ENCODE peak calls at places on chromosomes 4 and X, in six cellular contexts. K is stomach, B is dorsolateral prefrontal cortex, O is SK-N-SH, S is neural progenitor cell, Z is spleen. N is an unnamed sample.

GRCh38 chrX:34826964-34827363 is 115.6 kb upstream of the FAM47B start:
- DNase-seq in Z (no peak), B (no peak), O (no peak), S (no peak), K (no peak), N (no peak)

GRCh38 chr4:154473497-154473896 is 18.1 kb downstream of the DCHS2 start:
- DNase-seq in S (no peak), O (no peak), B (no peak), K (no peak), Z (no peak), N (no peak)

GRCh38 chrX:150844016-150844415 is 54.5 kb downstream of the CD99L2 start:
- DNase-seq in O (no peak), Z (no peak), S (no peak), B (no peak), K (no peak), N (no peak)

GRCh38 chrX:15235001-15235400 is 34.9 kb downstream of the ASB9 start:
- DNase-seq in K (no peak), B (no peak), S (no peak), Z (no peak), O (no peak), N (no peak)

GRCh38 chr4:56861365-56861764 is 39.9 kb upstream of the SPINK2 start:
- DNase-seq in K (no peak), O (no peak), Z (no peak), B (no peak), S (peak), N (no peak)

GRCh38 chrX:68999351-68999750 is 165.9 kb downstream of the PJA1 start:
- DNase-seq in K (no peak), O (no peak), Z (no peak), B (no peak), S (no peak), N (no peak)

GRCh38 chrX:112630187-112630586 is 49.6 kb downstream of the LHFPL1 start:
- DNase-seq in Z (no peak), S (no peak), B (no peak), K (no peak), O (no peak), N (no peak)

GRCh38 chrX:42495139-42495538 is 282.8 kb downstream of the PPP1R2C start:
- DNase-seq in K (no peak), B (no peak), O (no peak), S (no peak), Z (no peak), N (peak)

GRCh38 chr4:2651998-2652397 is 104.1 kb downstream of the TNIP2 start:
- DNase-seq in Z (no peak), K (no peak), O (no peak), S (no peak), B (no peak), N (no peak)

GRCh38 chr4:98739718-98740117 is 81.3 kb upstream of the TSPAN5 start:
- DNase-seq in B (no peak), Z (no peak), O (no peak), S (no peak), K (no peak), N (no peak)

GRCh38 chr4:160353548-160353947 is 1250.7 kb downstream of the RAPGEF2 start:
- DNase-seq in B (no peak), K (no peak), S (no peak), Z (no peak), O (no peak), N (no peak)

GRCh38 chr4:122777846-122778501 is 45.5 kb downstream of the BBS12 start:
- DNase-seq in Z (no peak), O (no peak), S (no peak), B (no peak), K (no peak), N (no peak)

GRCh38 chr4:153611679-153612078 is 72.4 kb upstream of the TLR2 start:
- DNase-seq in S (no peak), Z (no peak), O (no peak), B (no peak), K (no peak), N (no peak)

GRCh38 chrX:107978707-107979307 is 3.4 kb downstream of the TEX13B start:
- DNase-seq in O (peak), K (no peak), Z (no peak), B (no peak), S (peak), N (no peak)

GRCh38 chr4:106627071-106627470 is 258.5 kb upstream of the GIMD1 start:
- DNase-seq in Z (no peak), B (no peak), O (no peak), S (no peak), K (no peak), N (no peak)

GRCh38 chr4:13844740-13845139 is 217.2 kb upstream of the BOD1L1 start:
- DNase-seq in B (no peak), Z (no peak), S (no peak), O (no peak), K (no peak), N (no peak)

GRCh38 chr4:2303121-2303685 is 41.3 kb upstream of the MXD4 start:
- DNase-seq in K (peak), Z (peak), B (no peak), O (no peak), S (no peak), N (no peak)

GRCh38 chr4:139560396-139561084 is 4.5 kb upstream of the SETD7 start:
- DNase-seq in S (peak), K (no peak), B (peak), O (no peak), Z (peak), N (no peak)

GRCh38 chr4:177116161-177116560 is 193.5 kb upstream of the NEIL3 start:
- DNase-seq in B (no peak), S (no peak), K (no peak), O (no peak), Z (no peak), N (no peak)

GRCh38 chr4:107742791-107743190 is 22.8 kb upstream of the PAPSS1 start:
- DNase-seq in S (no peak), Z (no peak), K (no peak), B (no peak), O (no peak), N (no peak)

GRCh38 chr4:38747629-38748028 is 35.2 kb downstream of the TLR10 start:
- DNase-seq in S (no peak), O (no peak), K (no peak), B (no peak), Z (no peak), N (no peak)

GRCh38 chr4:101282076-101282844 is 65.1 kb downstream of the PPP3CA start:
- DNase-seq in K (peak), S (no peak), Z (no peak), B (no peak), O (no peak), N (no peak)

GRCh38 chr4:152278172-152278504 is 257.8 kb downstream of the FBXW7 start:
- DNase-seq in K (peak), S (no peak), O (no peak), Z (no peak), B (no peak), N (no peak)

GRCh38 chrX:64206556-64207162 is 1.2 kb upstream of the AMER1 start:
- DNase-seq in K (no peak), B (no peak), Z (no peak), O (no peak), S (peak), N (no peak)

GRCh38 chr4:185933078-185933581 is 121.1 kb upstream of the SORBS2 start:
- DNase-seq in B (no peak), O (no peak), S (no peak), K (no peak), Z (no peak), N (no peak)
- H3K27ac ChIP-seq in B (no peak), O (no peak), S (no peak), K (no peak), Z (peak), N (no peak)

GRCh38 chr4:144646523-144647094 is 653 bp downstream of the HHIP start:
- DNase-seq in O (peak), S (peak), K (no peak), B (peak), Z (no peak), N (no peak)

GRCh38 chr4:144644368-144645101 is 1.4 kb upstream of the HHIP start:
- DNase-seq in S (no peak), Z (no peak), K (no peak), O (no peak), B (no peak), N (no peak)

GRCh38 chr4:144645102-144645469 is 870 bp upstream of the HHIP start:
- DNase-seq in S (peak), B (peak), Z (no peak), O (peak), K (no peak), N (no peak)

GRCh38 chr4:144647095-144647959 is 1.4 kb downstream of the HHIP start:
- DNase-seq in K (no peak), O (peak), Z (no peak), S (peak), B (no peak), N (no peak)

DNA sequence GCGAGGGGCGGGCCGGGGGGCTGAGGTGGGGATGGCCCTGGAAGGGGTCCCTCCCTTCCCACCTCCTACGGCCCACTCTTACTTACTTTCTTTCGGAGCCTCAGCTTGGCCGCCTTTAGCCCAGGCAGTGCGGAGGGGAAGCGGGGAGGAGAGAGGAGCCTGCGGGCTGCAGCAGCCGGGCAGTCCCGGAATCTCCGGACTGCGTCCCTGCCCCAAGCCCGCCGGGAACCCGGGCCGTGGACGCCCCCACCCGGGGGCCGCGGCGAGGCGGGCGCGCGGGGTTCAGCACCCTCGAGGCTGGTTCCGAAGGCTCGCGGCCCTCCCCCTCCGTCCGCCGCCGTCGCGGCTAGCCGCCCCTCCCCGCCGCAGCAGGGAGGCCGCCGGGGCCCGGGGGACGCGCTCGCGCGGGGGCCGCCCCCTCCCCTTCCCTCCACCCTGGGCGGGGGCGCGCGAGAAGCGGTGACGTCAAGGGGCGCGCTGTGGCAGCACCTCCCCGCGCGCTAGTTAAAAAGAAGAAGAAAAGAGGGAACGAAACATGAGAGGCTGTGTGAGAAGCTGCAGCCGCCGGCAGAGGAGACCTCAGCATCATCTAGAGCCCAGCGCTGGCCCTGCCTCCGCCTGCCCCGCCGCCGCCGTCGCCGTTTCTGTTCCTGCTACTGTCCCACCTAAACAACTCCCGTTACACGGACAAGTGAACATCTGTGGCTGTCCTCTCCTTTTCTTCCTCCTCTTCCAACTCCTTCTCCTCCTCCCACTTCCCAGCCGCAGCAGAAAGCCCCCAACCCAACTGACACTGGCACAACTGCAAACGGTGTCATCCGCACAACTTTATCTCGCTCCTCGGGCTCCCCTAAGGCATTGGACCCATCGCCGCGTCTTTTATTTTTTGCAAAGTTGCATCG is at the start of gene HHIP:
- DNase-seq in Z (no peak), S (peak), B (peak), K (peak), O (peak), N (no peak)
- H3K27ac ChIP-seq in Z (no peak), S (no peak), B (peak), K (no peak), O (no peak), N (no peak)

DNA sequence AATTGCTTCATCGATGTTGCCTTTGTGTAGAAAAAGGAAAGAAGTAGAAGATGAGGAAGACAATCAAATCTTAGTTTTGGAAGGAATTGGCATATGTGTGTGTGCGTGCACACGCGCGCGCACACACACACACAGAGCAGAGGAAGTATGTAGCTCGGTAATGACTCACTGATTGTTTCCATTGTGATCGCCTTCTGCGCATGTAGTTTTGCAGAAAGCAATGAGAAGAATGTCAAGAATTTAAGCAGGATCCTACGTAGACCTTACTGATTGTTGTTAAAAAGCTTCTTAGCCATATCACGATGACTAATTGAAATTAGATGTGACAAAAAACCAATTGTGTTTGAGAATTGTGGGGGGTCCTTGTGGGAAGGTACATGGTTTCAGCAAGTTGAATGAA is 12.8 kb upstream of the LIMCH1 start:
- DNase-seq in K (no peak), B (no peak), S (peak), O (no peak), Z (no peak), N (no peak)
- H3K27ac ChIP-seq in K (no peak), B (no peak), S (peak), O (no peak), Z (no peak), N (no peak)

GRCh38 chrX:46582964-46583363 is 9.4 kb downstream of the CHST7 start:
- DNase-seq in Z (no peak), B (no peak), O (no peak), S (no peak), K (no peak), N (no peak)

GRCh38 chrX:46587753-46588171 is 14.2 kb downstream of the CHST7 start:
- DNase-seq in O (no peak), B (no peak), S (no peak), K (no peak), Z (no peak), N (no peak)

GRCh38 chrX:46588263-46588662 is 14.7 kb downstream of the CHST7 start:
- DNase-seq in Z (no peak), S (no peak), O (no peak), K (no peak), B (no peak), N (peak)

GRCh38 chrX:46589977-46590723 is 16.6 kb downstream of the CHST7 start:
- DNase-seq in S (no peak), K (no peak), Z (no peak), B (no peak), O (no peak), N (no peak)

DNA sequence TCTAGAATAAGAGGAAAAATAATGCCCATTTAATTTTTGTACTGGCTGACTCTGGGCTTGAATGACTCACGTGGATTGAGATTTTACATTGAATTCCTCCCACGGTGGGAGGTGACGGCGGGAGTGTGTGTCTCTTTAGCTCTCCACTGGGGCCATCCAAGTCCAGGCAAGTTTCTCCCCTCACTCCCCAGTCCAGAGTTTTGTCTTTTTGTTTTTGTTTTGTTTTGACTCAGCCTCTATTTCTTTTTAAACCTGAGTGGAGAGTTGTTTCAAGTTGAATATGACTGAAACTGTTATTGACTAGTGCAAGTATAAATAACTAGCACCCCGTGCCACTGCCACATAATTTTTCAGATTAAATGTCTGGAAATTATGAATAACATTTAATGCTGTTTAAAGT is 13.6 kb downstream of the CHST7 start:
- DNase-seq in Z (no peak), B (no peak), S (no peak), O (no peak), K (no peak), N (no peak)
- H3K27ac ChIP-seq in Z (peak), B (no peak), S (no peak), O (no peak), K (peak), N (no peak)

GRCh38 chr4:159101983-159102622 is 776 bp upstream of the RAPGEF2 start:
- DNase-seq in K (no peak), B (no peak), S (peak), O (no peak), Z (no peak), N (no peak)
- H3K27ac ChIP-seq in K (peak), B (peak), S (no peak), O (no peak), Z (peak), N (peak)

GRCh38 chrX:28178206-28178605 is 197.0 kb upstream of the DCAF8L1 start:
- DNase-seq in B (no peak), Z (no peak), S (no peak), O (no peak), K (no peak), N (no peak)

GRCh38 chrX:28177202-28177601 is 196.0 kb upstream of the DCAF8L1 start:
- DNase-seq in B (no peak), K (no peak), Z (no peak), O (peak), S (peak), N (no peak)
- H3K27ac ChIP-seq in B (no peak), K (no peak), Z (no peak), O (no peak), S (no peak), N (no peak)

GRCh38 chr4:90926957-90927356 is 799.8 kb downstream of the CCSER1 start:
- DNase-seq in Z (no peak), S (no peak), K (no peak), B (no peak), O (no peak), N (no peak)
- H3K27ac ChIP-seq in Z (no peak), S (no peak), K (no peak), B (no peak), O (no peak), N (no peak)

GRCh38 chr4:15755781-15756180 is 22.3 kb upstream of the CD38 start:
- DNase-seq in B (no peak), K (no peak), Z (no peak), S (no peak), O (no peak), N (no peak)
- H3K27ac ChIP-seq in B (no peak), K (no peak), Z (peak), S (no peak), O (no peak), N (no peak)

GRCh38 chrX:123822965-123823364 is 36.9 kb upstream of the XIAP start:
- DNase-seq in B (no peak), S (no peak), Z (no peak), O (no peak), K (no peak), N (no peak)

GRCh38 chrX:123814343-123814742 is 45.5 kb upstream of the XIAP start:
- DNase-seq in B (no peak), K (no peak), O (no peak), S (no peak), Z (no peak), N (no peak)

GRCh38 chrX:123817288-123817894 is 42.5 kb upstream of the XIAP start:
- DNase-seq in S (no peak), K (peak), B (no peak), Z (no peak), O (no peak), N (no peak)

GRCh38 chrX:123818243-123818642 is 41.6 kb upstream of the XIAP start:
- DNase-seq in Z (no peak), O (no peak), S (no peak), B (no peak), K (peak), N (no peak)
- H3K27ac ChIP-seq in Z (no peak), O (no peak), S (no peak), B (no peak), K (no peak), N (no peak)

DNA sequence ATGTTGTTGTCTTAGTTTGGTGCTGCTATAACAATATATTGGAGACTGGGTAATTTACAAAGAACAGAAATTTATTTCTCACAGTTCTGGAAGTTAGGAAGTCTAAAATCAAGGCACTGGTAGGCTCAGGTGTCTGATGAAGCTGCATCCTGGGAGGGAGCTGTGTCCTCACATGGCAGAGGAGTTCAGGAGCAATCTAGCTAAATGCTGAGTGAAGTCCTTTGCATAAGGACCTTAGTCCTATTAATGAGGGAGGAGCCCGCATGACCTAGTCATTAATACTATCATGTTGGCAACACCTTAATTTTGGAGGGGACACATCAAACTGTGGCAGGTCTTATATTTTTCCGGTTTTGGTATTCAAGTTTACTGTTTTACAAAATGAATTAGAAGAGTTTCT is 36.0 kb upstream of the NSUN7 start:
- DNase-seq in S (no peak), K (no peak), Z (no peak), O (no peak), B (no peak), N (no peak)
- H3K27ac ChIP-seq in S (no peak), K (no peak), Z (no peak), O (no peak), B (no peak), N (no peak)

N was measured in CD8-positive, alpha-beta memory T cell.